ENCODE peak calls at places on chromosomes 7 and 10, in four cellular contexts. T is IMR-90, N is mesendoderm, B is H9. Y is an unnamed sample.

GRCh38 chr10:60238408-60239100 is 151.1 kb downstream of the ANK3 start:
- DNase-seq in T (peak; percentile 70), N (peak; percentile 71), B (peak; percentile 47), Y (peak; percentile 18)

GRCh38 chr7:39333701-39334100 is 232.5 kb upstream of the YAE1 start:
- DNase-seq in T (no peak), N (no peak), B (no peak), Y (no peak)

GRCh38 chr10:126133906-126134703 is 237.7 kb downstream of the FANK1 start:
- DNase-seq in T (peak; percentile 93), N (no peak), B (no peak), Y (peak; percentile 99)

GRCh38 chr10:62380002-62380401 is 5.8 kb downstream of the ZNF365 start:
- DNase-seq in T (peak; percentile 92), N (peak; percentile 18), B (no peak), Y (peak; percentile 86)

GRCh38 chr7:134602921-134603394 is 43.7 kb upstream of the BPGM start:
- DNase-seq in T (peak; percentile 28), N (no peak), B (no peak), Y (peak; percentile 54)

GRCh38 chr7:28128608-28129007 is 52.0 kb downstream of the JAZF1 start:
- DNase-seq in T (no peak), N (peak; percentile 16), B (no peak), Y (no peak)

GRCh38 chr10:49387029-49387428 is 8.9 kb downstream of the DRGX start:
- DNase-seq in T (peak; percentile 94), N (no peak), B (no peak), Y (peak; percentile 15)

GRCh38 chr7:92095424-92095823 is 38.9 kb downstream of the CYP51A1 start:
- DNase-seq in T (no peak), N (no peak), B (no peak), Y (no peak)

GRCh38 chr10:91349381-91349780 is 60.8 kb upstream of the HECTD2 start:
- DNase-seq in T (peak; percentile 99), N (peak; percentile 86), B (no peak), Y (peak; percentile 92)

GRCh38 chr10:86992456-86992855 is 24.2 kb downstream of the ADIRF start:
- DNase-seq in T (no peak), N (no peak), B (no peak), Y (no peak)

GRCh38 chr7:44978511-44979366 is at the start of gene MYO1G:
- DNase-seq in T (no peak), N (no peak), B (no peak), Y (no peak)

GRCh38 chr7:158125091-158125490 is 462.5 kb downstream of the PTPRN2 start:
- DNase-seq in T (no peak), N (no peak), B (no peak), Y (no peak)

GRCh38 chr7:24764972-24765744 is 7.9 kb upstream of the GSDME start:
- DNase-seq in T (peak; percentile 52), N (no peak), B (no peak), Y (peak; percentile 38)

GRCh38 chr10:25934673-25935139 is 677 bp downstream of the MYO3A start:
- DNase-seq in T (no peak), N (peak; percentile 68), B (peak; percentile 63), Y (no peak)

GRCh38 chr7:39510738-39511372 is 55.3 kb upstream of the YAE1 start:
- DNase-seq in T (peak; percentile 45), N (peak; percentile 95), B (no peak), Y (peak; percentile 16)

GRCh38 chr10:29158066-29158465 is 130.8 kb upstream of the LYZL1 start:
- DNase-seq in T (no peak), N (no peak), B (no peak), Y (no peak)

GRCh38 chr10:47009215-47009838 is 98.1 kb downstream of the PTPN20 start:
- DNase-seq in T (no peak), N (no peak), B (no peak), Y (no peak)

GRCh38 chr7:816751-817671 is 15.3 kb upstream of the SUN1 start:
- DNase-seq in T (no peak), N (peak; percentile 55), B (no peak), Y (peak; percentile 54)

GRCh38 chr7:51055039-51055840 is 261.4 kb downstream of the COBL start:
- DNase-seq in T (no peak), N (no peak), B (no peak), Y (no peak)

GRCh38 chr10:133060466-133060865 is 27.3 kb upstream of the ADGRA1 start:
- DNase-seq in T (no peak), N (no peak), B (no peak), Y (no peak)

GRCh38 chr10:133059093-133059470 is 28.6 kb upstream of the ADGRA1 start:
- DNase-seq in T (no peak), N (no peak), B (no peak), Y (no peak)

GRCh38 chr10:133058267-133059092 is 29.2 kb upstream of the ADGRA1 start:
- DNase-seq in T (no peak), N (no peak), B (no peak), Y (no peak)

GRCh38 chr10:133060022-133060421 is 27.7 kb upstream of the ADGRA1 start:
- DNase-seq in T (no peak), N (no peak), B (no peak), Y (no peak)

DNA sequence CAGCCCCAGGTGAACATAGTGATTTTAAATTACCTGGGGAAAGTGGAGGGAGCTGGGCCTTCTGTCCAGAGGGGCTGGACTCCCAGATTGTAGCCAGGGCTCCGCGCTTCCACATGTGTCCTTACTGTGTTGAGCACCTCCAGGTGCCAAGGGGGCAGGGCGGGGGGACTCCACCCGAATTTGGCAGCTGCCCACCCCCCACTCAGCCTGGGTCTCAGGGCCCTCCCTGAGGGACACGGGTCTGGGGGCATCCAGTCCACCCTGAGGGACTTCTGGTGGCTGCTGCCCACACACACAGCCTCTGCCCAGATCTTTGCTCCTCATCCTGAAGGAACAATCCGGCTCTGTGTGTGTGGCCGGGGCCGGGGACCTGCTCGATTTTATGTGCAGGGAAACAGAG is 28.2 kb upstream of the ADGRA1 start:
- DNase-seq in T (no peak), N (no peak), B (no peak), Y (no peak)
- H2AK5ac ChIP-seq in T (no peak overlapping the region), N (no peak overlapping the region), B (no peak overlapping the region), Y (no peak overlapping the region)

GRCh38 chr10:2576892-2577291 is 490.5 kb upstream of the PFKP start:
- DNase-seq in T (no peak), N (peak; percentile 25), B (no peak), Y (no peak)

GRCh38 chr10:2575460-2575859 is 491.9 kb upstream of the PFKP start:
- DNase-seq in T (no peak), N (peak; percentile 18), B (no peak), Y (no peak)

GRCh38 chr10:2572611-2573010 is 494.7 kb upstream of the PFKP start:
- DNase-seq in T (no peak), N (peak; percentile 17), B (no peak), Y (no peak)
- H4K8ac ChIP-seq in T (no peak overlapping the region), N (no peak overlapping the region), B (no peak overlapping the region), Y (no peak overlapping the region)

DNA sequence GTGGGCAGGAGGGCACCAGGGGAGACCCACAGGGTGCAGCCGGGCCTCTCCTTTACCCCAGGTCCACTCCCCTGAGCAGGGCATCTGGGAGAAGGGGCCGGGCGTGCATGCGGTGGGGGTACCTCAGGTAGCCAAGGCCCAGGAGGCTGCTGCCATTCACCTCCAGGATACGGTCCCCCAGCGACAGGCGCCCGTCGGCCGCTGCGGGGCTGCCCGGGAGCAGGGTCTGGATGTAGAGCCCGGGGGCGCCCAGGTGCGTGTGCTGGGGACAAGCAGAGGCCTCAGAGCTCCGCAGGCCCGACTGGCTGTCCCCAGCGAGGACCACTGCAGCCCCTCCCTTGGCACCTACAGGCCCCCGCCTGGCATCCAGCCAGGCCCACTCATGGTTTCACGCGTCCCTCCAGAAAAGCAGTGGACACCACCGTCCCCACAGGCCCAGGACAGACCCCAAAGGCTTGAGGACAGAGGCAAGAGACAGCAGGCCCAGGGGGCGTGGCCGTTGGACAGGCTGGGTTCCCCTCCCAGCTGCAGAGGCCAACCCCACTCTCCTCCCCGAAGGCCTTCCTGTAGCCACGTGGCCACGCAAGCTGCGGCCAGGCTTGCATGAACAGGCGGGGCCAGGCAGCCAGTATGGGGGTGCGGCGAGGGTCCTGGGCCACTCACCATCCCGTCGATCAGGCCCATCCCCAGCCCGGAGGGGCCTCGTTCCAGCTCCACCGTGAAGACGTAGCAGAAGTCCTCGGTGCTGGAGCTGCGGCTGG is 24.3 kb downstream of the AP5Z1 start:
- DNase-seq in T (no peak), N (no peak), B (peak; percentile 43), Y (no peak)
- H2BK15ac ChIP-seq in T (no peak overlapping the region), N (no peak overlapping the region), B (no peak overlapping the region), Y (no peak overlapping the region)

GRCh38 chr7:2717905-2718702 is 30.1 kb downstream of the AMZ1 start:
- DNase-seq in T (no peak), N (no peak), B (no peak), Y (no peak)

GRCh38 chr7:2720024-2720423 is 32.0 kb downstream of the AMZ1 start:
- DNase-seq in T (no peak), N (no peak), B (no peak), Y (no peak)

GRCh38 chr7:2719007-2719406 is 31.0 kb downstream of the AMZ1 start:
- DNase-seq in T (no peak), N (peak; percentile 50), B (peak; percentile 81), Y (no peak)

GRCh38 chr7:2717293-2717904 is 29.4 kb downstream of the AMZ1 start:
- DNase-seq in T (peak; percentile 62), N (no peak), B (no peak), Y (peak; percentile 86)

GRCh38 chr7:2718703-2718965 is 30.6 kb downstream of the AMZ1 start:
- DNase-seq in T (no peak), N (no peak), B (no peak), Y (no peak)
- H2AK5ac ChIP-seq in T (no peak overlapping the region), N (no peak overlapping the region), B (no peak overlapping the region), Y (no peak overlapping the region)

DNA sequence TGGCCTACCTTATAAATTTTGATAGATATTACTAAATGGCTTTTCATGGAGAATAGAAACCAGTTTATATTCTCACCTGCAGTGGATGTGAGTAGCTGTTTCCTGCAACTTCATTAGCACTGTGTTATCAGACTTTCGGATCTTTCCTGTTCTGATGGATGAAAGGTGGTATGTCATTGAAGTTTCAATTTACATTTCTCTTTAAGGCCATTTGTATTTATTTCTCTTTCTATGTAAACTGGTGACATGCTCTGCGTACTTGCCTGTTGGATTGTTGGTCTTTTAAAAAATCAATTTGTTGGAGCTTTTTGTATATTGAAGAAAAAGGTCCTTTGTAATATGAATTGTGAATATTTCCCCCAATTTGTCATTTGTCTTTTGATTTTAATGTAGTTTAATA is 95.8 kb upstream of the STRIP2 start:
- DNase-seq in T (no peak), N (peak; percentile 24), B (no peak), Y (no peak)
- H4K8ac ChIP-seq in T (no peak overlapping the region), N (no peak overlapping the region), B (no peak overlapping the region), Y (no peak overlapping the region)

GRCh38 chr7:36764929-36765328 is 40.6 kb upstream of the AOAH start:
- DNase-seq in T (no peak), N (peak; percentile 44), B (no peak), Y (peak; percentile 2)

GRCh38 chr7:36760856-36761762 is 36.8 kb upstream of the AOAH start:
- DNase-seq in T (no peak), N (no peak), B (no peak), Y (no peak)

GRCh38 chr7:36762394-36762793 is 38.1 kb upstream of the AOAH start:
- DNase-seq in T (no peak), N (no peak), B (peak; percentile 36), Y (no peak)

GRCh38 chr7:36761835-36762234 is 37.5 kb upstream of the AOAH start:
- DNase-seq in T (no peak), N (no peak), B (no peak), Y (no peak)

GRCh38 chr7:36763084-36763807 is 39.0 kb upstream of the AOAH start:
- DNase-seq in T (peak; percentile 31), N (peak; percentile 48), B (no peak), Y (peak; percentile 34)
- H2BK15ac ChIP-seq in T (no peak overlapping the region), N (no peak overlapping the region), B (no peak overlapping the region), Y (no peak overlapping the region)